ENCODE peak calls at places on chromosome 16, in six cellular contexts. J, Y, B, C, O and P are unnamed samples.
A peak's percentile ranks its signal among the peaks of the same experiment; 100 is the strongest.

GRCh38 chr16:83011101-83011720 is 384.4 kb downstream of the CDH13 start:
- DNase-seq in C (no peak), B (no peak), Y (no peak), J (no peak), O (no peak), P (no peak)

GRCh38 chr16:80117731-80118130 is 423.1 kb upstream of the DYNLRB2 start:
- DNase-seq in B (no peak), C (no peak), O (no peak), J (no peak), Y (no peak), P (no peak)

GRCh38 chr16:66605177-66605999 is 884 bp downstream of the CMTM3 start:
- DNase-seq in B (peak; percentile 35), O (no peak), C (peak; percentile 26), J (peak; percentile 91), Y (peak; percentile 31), P (peak; percentile 21)

GRCh38 chr16:66660422-66661209 is 35.9 kb downstream of the CMTM4 start:
- DNase-seq in B (no peak), Y (peak; percentile 69), C (no peak), O (no peak), J (peak; percentile 66), P (no peak)

GRCh38 chr16:50407351-50407750 is 38.6 kb upstream of the BRD7 start:
- DNase-seq in C (no peak), Y (no peak), J (peak; percentile 71), B (no peak), O (no peak), P (no peak)

GRCh38 chr16:58732545-58733247 is 1.4 kb downstream of the GOT2 start:
- DNase-seq in J (no peak), C (no peak), Y (no peak), O (no peak), B (no peak), P (no peak)

GRCh38 chr16:50924759-50925545 is 183.1 kb downstream of the CYLD start:
- DNase-seq in O (no peak), B (no peak), Y (no peak), C (no peak), J (no peak), P (no peak)

GRCh38 chr16:28925386-28926228 is 569 bp upstream of the RABEP2 start:
- DNase-seq in Y (peak; percentile 72), J (no peak), O (peak; percentile 82), B (peak; percentile 64), C (peak; percentile 53), P (peak; percentile 69)

GRCh38 chr16:6131526-6132050 is 1034.0 kb upstream of the EEF2KMT start:
- DNase-seq in J (no peak), Y (no peak), C (no peak), B (no peak), O (no peak), P (no peak)

GRCh38 chr16:29148867-29149272 is 164.0 kb downstream of the LAT start:
- DNase-seq in C (peak; percentile 47), Y (no peak), O (peak; percentile 69), J (no peak), B (peak; percentile 41), P (peak; percentile 76)

GRCh38 chr16:74698220-74698619 is 2.4 kb downstream of the MLKL start:
- DNase-seq in O (no peak), C (no peak), Y (no peak), J (no peak), B (no peak), P (no peak)

GRCh38 chr16:2490190-2491105 is 15.5 kb downstream of the TBC1D24 start:
- DNase-seq in J (no peak), O (no peak), B (no peak), Y (no peak), C (no peak), P (no peak)

GRCh38 chr16:82991435-82991834 is 364.7 kb downstream of the CDH13 start:
- DNase-seq in J (no peak), B (no peak), C (no peak), O (no peak), Y (no peak), P (no peak)

GRCh38 chr16:18799500-18799899 is 1.8 kb downstream of the ARL6IP1 start:
- DNase-seq in O (no peak), J (no peak), Y (no peak), C (no peak), B (no peak), P (no peak)

GRCh38 chr16:85567101-85567866 is 45.8 kb upstream of the GSE1 start:
- DNase-seq in O (no peak), J (peak; percentile 81), C (no peak), Y (no peak), B (no peak), P (no peak)

GRCh38 chr16:78443780-78444422 is 344.4 kb downstream of the WWOX start:
- DNase-seq in J (no peak), B (no peak), O (no peak), C (no peak), Y (no peak), P (no peak)

GRCh38 chr16:27539120-27539519 is 10.6 kb downstream of the GTF3C1 start:
- DNase-seq in Y (no peak), J (no peak), O (no peak), B (no peak), C (no peak), P (no peak)

GRCh38 chr16:50334106-50334975 is 34.4 kb downstream of the BRD7 start:
- DNase-seq in J (no peak), C (no peak), O (no peak), Y (no peak), B (no peak), P (no peak)

GRCh38 chr16:66264311-66265105 is 102.0 kb upstream of the CDH5 start:
- DNase-seq in B (no peak), J (no peak), O (no peak), C (no peak), Y (no peak), P (no peak)

GRCh38 chr16:14302399-14303181 is 231.5 kb downstream of the MRTFB start:
- DNase-seq in O (no peak), Y (peak; percentile 48), C (no peak), B (no peak), J (peak; percentile 91), P (no peak)

GRCh38 chr16:56910654-56911539 is 21.0 kb upstream of the HERPUD1 start:
- DNase-seq in C (no peak), J (no peak), Y (no peak), O (no peak), B (no peak), P (no peak)